ENCODE peak calls at places on chromosomes 3 and 15, in four cellular contexts. Q is AG08395; W is CD8-positive, alpha-beta memory T cell; H is fibroblast of mammary gland. M is an unnamed sample.

GRCh38 chr3:175651716-175652115 is 792.6 kb downstream of the NAALADL2 start:
- DNase-seq in Q (no peak), W (no peak), H (no peak), M (no peak)

GRCh38 chr15:64600794-64601193 is 140.4 kb downstream of the ZNF609 start:
- DNase-seq in Q (no peak), W (no peak), H (no peak), M (no peak)

GRCh38 chr15:57857871-57858270 is 151.4 kb downstream of the POLR2M start:
- DNase-seq in Q (no peak), W (no peak), H (no peak), M (no peak)

GRCh38 chr3:184096811-184097378 is at the start of gene HTR3E:
- DNase-seq in Q (no peak), W (no peak), H (peak; percentile 56), M (no peak)

GRCh38 chr15:99651023-99651807 is 82.0 kb downstream of the LYSMD4 start:
- DNase-seq in Q (peak; percentile 58), W (no peak), H (peak; percentile 77), M (no peak)

GRCh38 chr15:48644827-48645557 is 517 bp downstream of the FBN1 start:
- DNase-seq in Q (peak; percentile 37), W (peak; percentile 1), H (peak; percentile 49), M (peak; percentile 55)

GRCh38 chr15:73318463-73319351 is 50.1 kb downstream of the HCN4 start:
- DNase-seq in Q (no peak), W (no peak), H (peak; percentile 4), M (no peak)

GRCh38 chr3:113353678-113354077 is 87.6 kb downstream of the CFAP44 start:
- DNase-seq in Q (no peak), W (no peak), H (no peak), M (no peak)

GRCh38 chr3:21544076-21544462 is 206.9 kb downstream of the ZNF385D start:
- DNase-seq in Q (no peak), W (no peak), H (peak; percentile 52), M (no peak)

M was measured in stimulated activated effector memory CD8-positive, alpha-beta T cell treated with anti-CD3 and anti-CD28 coated beads, Interleukin-12 subunit alpha, Interleukin-12 subunit beta, amount 100 ng/mL, for 72 hours.